ENCODE peak calls at places on chromosome 2, in nine cellular contexts. F is neural crest cell, E is endothelial cell, P is HFFc6, X is tibial artery, N is H9, M is amygdala, W is NCI-H1417, V is myocyte. H is an unnamed sample.
A peak's percentile ranks its signal among the peaks of the same experiment; 100 is the strongest.

GRCh38 chr2:6754412-6754811 is 111.3 kb downstream of the CMPK2 start:
- DNase-seq in F (no peak), V (no peak), N (no peak), X (no peak), P (no peak), E (peak; percentile 13), M (no peak), W (peak; percentile 61), H (peak; percentile 66)

GRCh38 chr2:57397550-57398360 is 648.9 kb upstream of the VRK2 start:
- DNase-seq in W (no peak), F (no peak), X (no peak), N (peak; percentile 21), E (no peak), P (no peak), V (no peak), M (no peak), H (no peak)

GRCh38 chr2:181782630-181783029 is 102.3 kb upstream of the NEUROD1 start:
- DNase-seq in N (no peak), M (no peak), P (no peak), F (no peak), E (no peak), X (no peak), W (no peak), V (no peak), H (no peak)

GRCh38 chr2:23293063-23293462 is 91.9 kb upstream of the KLHL29 start:
- DNase-seq in V (peak; percentile 43), M (no peak), X (peak; percentile 44), W (no peak), N (no peak), P (peak; percentile 7), E (no peak), F (no peak), H (no peak)

GRCh38 chr2:44912660-44913059 is 28.8 kb upstream of the SIX3 start:
- DNase-seq in P (peak; percentile 4), F (no peak), E (no peak), V (no peak), M (no peak), N (no peak), X (peak; percentile 65), W (no peak), H (no peak)

GRCh38 chr2:132469095-132469494 is 52.5 kb downstream of the GPR39 start:
- DNase-seq in W (no peak), N (no peak), P (no peak), M (no peak), E (no peak), F (no peak), V (no peak), X (no peak), H (no peak)

GRCh38 chr2:52697690-52698089 is 1069.9 kb upstream of the CHAC2 start:
- DNase-seq in P (no peak), N (no peak), E (no peak), X (no peak), V (no peak), W (no peak), M (no peak), F (no peak), H (no peak)

GRCh38 chr2:122164964-122165363 is 409.5 kb downstream of the TSN start:
- DNase-seq in F (no peak), N (no peak), E (no peak), M (no peak), X (no peak), W (no peak), P (no peak), V (no peak), H (no peak)

GRCh38 chr2:75595541-75596395 is 35.0 kb upstream of the EVA1A start:
- DNase-seq in W (peak; percentile 10), F (no peak), V (no peak), M (no peak), P (peak; percentile 94), E (no peak), N (no peak), X (no peak), H (no peak)

GRCh38 chr2:171772373-171772772 is 85.1 kb downstream of the DYNC1I2 start:
- DNase-seq in V (no peak), P (no peak), X (no peak), N (no peak), F (no peak), E (no peak), M (no peak), W (no peak), H (no peak)

H was measured in NCI-H82.